ENCODE peak calls at places on chromosomes 16 and 17, in eight cellular contexts. One of them, this sample, is unnamed.

GRCh38 chr17:38452719-38453118 is 24.5 kb downstream of the ARHGAP23 start:
- DNase-seq in left ventricle myocardium inferior: no peak
- DNase-seq in HepG2: no peak
- DNase-seq in AG10803: no peak
- DNase-seq in astrocyte: no peak
- DNase-seq in RWPE2: no peak
- DNase-seq in stomach: no peak
- DNase-seq in A549: no peak
- DNase-seq in this sample: no peak

GRCh38 chr17:19805006-19805405 is 56.9 kb upstream of the ALDH3A1 start:
- DNase-seq in stomach: no peak
- DNase-seq in astrocyte: no peak
- DNase-seq in AG10803: peak
- DNase-seq in RWPE2: no peak
- DNase-seq in HepG2: no peak
- DNase-seq in left ventricle myocardium inferior: no peak
- DNase-seq in A549: no peak
- DNase-seq in this sample: peak

GRCh38 chr17:38925263-38925995 is at the start of gene LASP1NB:
- DNase-seq in stomach: peak
- DNase-seq in AG10803: peak
- DNase-seq in A549: no peak
- DNase-seq in HepG2: no peak
- DNase-seq in astrocyte: peak
- DNase-seq in left ventricle myocardium inferior: no peak
- DNase-seq in RWPE2: no peak
- DNase-seq in this sample: peak

GRCh38 chr17:251531-251930 is 70.1 kb upstream of the DOC2B start:
- DNase-seq in A549: no peak
- DNase-seq in astrocyte: no peak
- DNase-seq in AG10803: no peak
- DNase-seq in RWPE2: peak
- DNase-seq in left ventricle myocardium inferior: peak
- DNase-seq in HepG2: no peak
- DNase-seq in stomach: no peak
- DNase-seq in this sample: no peak

GRCh38 chr17:31061678-31062077 is 33.1 kb upstream of the NF1 start:
- DNase-seq in A549: no peak
- DNase-seq in HepG2: no peak
- DNase-seq in RWPE2: no peak
- DNase-seq in astrocyte: no peak
- DNase-seq in left ventricle myocardium inferior: no peak
- DNase-seq in AG10803: no peak
- DNase-seq in stomach: no peak
- DNase-seq in this sample: no peak

GRCh38 chr16:22848451-22848850 is 34.5 kb downstream of the HS3ST2 start:
- DNase-seq in AG10803: no peak
- DNase-seq in stomach: no peak
- DNase-seq in HepG2: no peak
- DNase-seq in astrocyte: no peak
- DNase-seq in left ventricle myocardium inferior: no peak
- DNase-seq in A549: no peak
- DNase-seq in RWPE2: no peak
- DNase-seq in this sample: no peak

GRCh38 chr16:72937916-72938315 is 110.0 kb downstream of the ZFHX3 start:
- DNase-seq in astrocyte: no peak
- DNase-seq in A549: no peak
- DNase-seq in HepG2: no peak
- DNase-seq in RWPE2: no peak
- DNase-seq in stomach: no peak
- DNase-seq in AG10803: no peak
- DNase-seq in left ventricle myocardium inferior: no peak
- DNase-seq in this sample: no peak

GRCh38 chr17:63134867-63135266 is 168.8 kb downstream of the TANC2 start:
- DNase-seq in AG10803: no peak
- DNase-seq in left ventricle myocardium inferior: no peak
- DNase-seq in RWPE2: no peak
- DNase-seq in A549: no peak
- DNase-seq in astrocyte: no peak
- DNase-seq in HepG2: no peak
- DNase-seq in stomach: no peak
- DNase-seq in this sample: no peak

GRCh38 chr16:27634781-27635180 is 84.8 kb downstream of the KATNIP start:
- DNase-seq in A549: no peak
- DNase-seq in left ventricle myocardium inferior: no peak
- DNase-seq in astrocyte: no peak
- DNase-seq in AG10803: no peak
- DNase-seq in HepG2: no peak
- DNase-seq in RWPE2: no peak
- DNase-seq in stomach: no peak
- DNase-seq in this sample: no peak

GRCh38 chr17:8144401-8145295 is 7.6 kb downstream of the PER1 start:
- DNase-seq in A549: no peak
- DNase-seq in left ventricle myocardium inferior: no peak
- DNase-seq in HepG2: no peak
- DNase-seq in RWPE2: no peak
- DNase-seq in AG10803: no peak
- DNase-seq in stomach: no peak
- DNase-seq in astrocyte: no peak
- DNase-seq in this sample: no peak

GRCh38 chr16:27181020-27181419 is 22.3 kb upstream of the KDM8 start:
- DNase-seq in HepG2: no peak
- DNase-seq in A549: no peak
- DNase-seq in astrocyte: no peak
- DNase-seq in RWPE2: no peak
- DNase-seq in AG10803: no peak
- DNase-seq in stomach: no peak
- DNase-seq in left ventricle myocardium inferior: no peak
- DNase-seq in this sample: no peak

GRCh38 chr17:12545877-12546513 is 119.7 kb upstream of the MYOCD start:
- DNase-seq in A549: peak
- DNase-seq in left ventricle myocardium inferior: no peak
- DNase-seq in astrocyte: peak
- DNase-seq in HepG2: peak
- DNase-seq in stomach: no peak
- DNase-seq in AG10803: peak
- DNase-seq in RWPE2: no peak
- DNase-seq in this sample: peak

GRCh38 chr16:88932929-88933328 is 44.1 kb downstream of the CBFA2T3 start:
- DNase-seq in left ventricle myocardium inferior: no peak
- DNase-seq in A549: no peak
- DNase-seq in stomach: no peak
- DNase-seq in RWPE2: no peak
- DNase-seq in astrocyte: no peak
- DNase-seq in AG10803: no peak
- DNase-seq in HepG2: no peak
- DNase-seq in this sample: no peak

GRCh38 chr16:88931936-88932335 is 45.1 kb downstream of the CBFA2T3 start:
- DNase-seq in RWPE2: no peak
- DNase-seq in A549: no peak
- DNase-seq in stomach: no peak
- DNase-seq in astrocyte: no peak
- DNase-seq in left ventricle myocardium inferior: no peak
- DNase-seq in HepG2: no peak
- DNase-seq in AG10803: no peak
- DNase-seq in this sample: no peak

GRCh38 chr16:88931373-88931900 is 45.6 kb downstream of the CBFA2T3 start:
- DNase-seq in AG10803: no peak
- DNase-seq in astrocyte: no peak
- DNase-seq in A549: no peak
- DNase-seq in RWPE2: no peak
- DNase-seq in stomach: no peak
- DNase-seq in HepG2: no peak
- DNase-seq in left ventricle myocardium inferior: no peak
- DNase-seq in this sample: no peak

GRCh38 chr16:88928405-88929375 is 48.3 kb downstream of the CBFA2T3 start:
- DNase-seq in left ventricle myocardium inferior: no peak
- DNase-seq in astrocyte: no peak
- DNase-seq in AG10803: no peak
- DNase-seq in A549: no peak
- DNase-seq in stomach: peak
- DNase-seq in HepG2: peak
- DNase-seq in RWPE2: no peak
- DNase-seq in this sample: no peak

GRCh38 chr16:88930716-88931115 is 46.3 kb downstream of the CBFA2T3 start:
- DNase-seq in AG10803: no peak
- DNase-seq in left ventricle myocardium inferior: no peak
- DNase-seq in A549: no peak
- DNase-seq in RWPE2: no peak
- DNase-seq in HepG2: no peak
- DNase-seq in stomach: no peak
- DNase-seq in astrocyte: no peak
- DNase-seq in this sample: no peak
- TF ChIP-seq CTCF in AG10803: no peak
- TF ChIP-seq CTCF in left ventricle myocardium inferior: no peak
- TF ChIP-seq CTCF in A549: no peak
- TF ChIP-seq CTCF in RWPE2: no peak
- TF ChIP-seq CTCF in HepG2: no peak
- TF ChIP-seq CTCF in stomach: no peak
- TF ChIP-seq CTCF in astrocyte: no peak
- TF ChIP-seq CTCF in this sample: no peak

DNA sequence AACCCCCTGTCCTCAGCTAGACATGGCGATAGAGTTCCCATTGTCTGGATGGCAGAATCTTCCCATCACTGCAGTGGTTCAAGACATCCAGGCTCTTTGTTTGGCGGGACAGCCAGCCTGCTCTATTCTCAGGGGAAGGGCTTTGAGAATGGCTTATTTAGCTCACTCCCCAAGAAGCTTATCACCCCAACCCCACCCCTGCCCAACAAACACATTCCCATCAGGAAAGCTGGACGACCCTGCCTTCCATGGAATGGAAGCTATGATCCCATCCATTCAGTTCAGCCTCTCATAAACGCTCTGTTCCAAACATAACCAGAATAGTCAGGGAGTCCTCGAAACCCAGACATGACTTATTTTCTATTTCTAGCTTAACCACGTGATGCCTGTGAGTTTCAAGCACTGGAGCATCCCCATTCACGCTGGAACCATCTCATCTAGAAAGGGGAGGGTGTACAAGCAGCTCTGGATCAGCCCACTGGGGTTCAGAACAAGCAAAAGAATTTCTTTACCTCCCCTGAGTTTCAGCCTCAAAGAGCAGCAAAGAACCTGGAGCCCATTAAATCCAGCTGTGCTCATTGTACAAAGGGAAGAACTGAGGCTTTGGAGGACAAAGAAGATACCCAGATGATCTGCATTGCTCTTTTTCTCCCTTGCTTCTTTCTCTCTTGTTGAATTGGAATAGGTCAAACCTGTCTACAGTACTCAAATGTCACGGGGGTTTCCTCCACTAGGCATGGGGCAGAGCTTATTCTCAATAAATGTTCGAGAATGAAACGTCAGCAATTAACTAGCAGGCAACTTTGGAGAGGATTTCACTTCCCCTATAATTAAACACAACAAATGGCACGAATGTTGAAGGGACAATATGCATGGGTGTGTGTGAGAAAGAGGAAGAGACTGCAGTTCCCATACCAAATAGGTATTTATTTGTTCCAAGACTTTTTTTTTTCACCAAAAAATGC is 93.1 kb downstream of the XYLT1 start:
- DNase-seq in astrocyte: peak
- DNase-seq in HepG2: no peak
- DNase-seq in left ventricle myocardium inferior: no peak
- DNase-seq in RWPE2: no peak
- DNase-seq in AG10803: peak
- DNase-seq in A549: no peak
- DNase-seq in stomach: no peak
- DNase-seq in this sample: no peak
- H3K4me3 ChIP-seq in astrocyte: no peak
- H3K4me3 ChIP-seq in HepG2: no peak
- H3K4me3 ChIP-seq in left ventricle myocardium inferior: no peak
- H3K4me3 ChIP-seq in RWPE2: no peak
- H3K4me3 ChIP-seq in AG10803: no peak
- H3K4me3 ChIP-seq in A549: no peak
- H3K4me3 ChIP-seq in stomach: no peak
- H3K4me3 ChIP-seq in this sample: no peak

GRCh38 chr17:42312035-42312284 is 23.7 kb downstream of the STAT5A start:
- DNase-seq in left ventricle myocardium inferior: no peak
- DNase-seq in A549: no peak
- DNase-seq in RWPE2: no peak
- DNase-seq in AG10803: no peak
- DNase-seq in HepG2: no peak
- DNase-seq in astrocyte: no peak
- DNase-seq in stomach: no peak
- DNase-seq in this sample: no peak

GRCh38 chr17:42312285-42313130 is 24.2 kb downstream of the STAT5A start:
- DNase-seq in A549: peak
- DNase-seq in RWPE2: no peak
- DNase-seq in stomach: peak
- DNase-seq in astrocyte: peak
- DNase-seq in left ventricle myocardium inferior: peak
- DNase-seq in HepG2: peak
- DNase-seq in AG10803: peak
- DNase-seq in this sample: peak

GRCh38 chr17:42309142-42309541 is 20.8 kb downstream of the STAT5A start:
- DNase-seq in left ventricle myocardium inferior: no peak
- DNase-seq in stomach: no peak
- DNase-seq in HepG2: no peak
- DNase-seq in RWPE2: no peak
- DNase-seq in AG10803: no peak
- DNase-seq in A549: no peak
- DNase-seq in astrocyte: no peak
- DNase-seq in this sample: no peak

GRCh38 chr17:42311240-42312034 is 23.1 kb downstream of the STAT5A start:
- DNase-seq in HepG2: peak
- DNase-seq in stomach: peak
- DNase-seq in RWPE2: no peak
- DNase-seq in AG10803: peak
- DNase-seq in A549: no peak
- DNase-seq in left ventricle myocardium inferior: peak
- DNase-seq in astrocyte: peak
- DNase-seq in this sample: peak

GRCh38 chr17:42310281-42311156 is 22.2 kb downstream of the STAT5A start:
- DNase-seq in left ventricle myocardium inferior: no peak
- DNase-seq in RWPE2: no peak
- DNase-seq in astrocyte: no peak
- DNase-seq in HepG2: no peak
- DNase-seq in stomach: no peak
- DNase-seq in AG10803: no peak
- DNase-seq in A549: no peak
- DNase-seq in this sample: no peak
- TF ChIP-seq CTCF in left ventricle myocardium inferior: no peak
- TF ChIP-seq CTCF in RWPE2: no peak
- TF ChIP-seq CTCF in astrocyte: no peak
- TF ChIP-seq CTCF in HepG2: peak
- TF ChIP-seq CTCF in stomach: no peak
- TF ChIP-seq CTCF in AG10803: no peak
- TF ChIP-seq CTCF in A549: no peak
- TF ChIP-seq CTCF in this sample: peak

GRCh38 chr17:77442976-77443742 is 302.4 kb downstream of the SEC14L1 start:
- DNase-seq in astrocyte: no peak
- DNase-seq in AG10803: no peak
- DNase-seq in A549: no peak
- DNase-seq in HepG2: no peak
- DNase-seq in stomach: no peak
- DNase-seq in RWPE2: no peak
- DNase-seq in left ventricle myocardium inferior: no peak
- DNase-seq in this sample: no peak
- H3K4me3 ChIP-seq in astrocyte: no peak
- H3K4me3 ChIP-seq in AG10803: no peak
- H3K4me3 ChIP-seq in A549: no peak
- H3K4me3 ChIP-seq in HepG2: no peak
- H3K4me3 ChIP-seq in stomach: no peak
- H3K4me3 ChIP-seq in RWPE2: no peak
- H3K4me3 ChIP-seq in left ventricle myocardium inferior: no peak
- H3K4me3 ChIP-seq in this sample: no peak

This sample was measured in fibroblast of pulmonary artery.